ENCODE peak calls at places on chromosomes 2 and 18, in six cellular contexts. S, L, P, G, B and R are unnamed samples.

GRCh38 chr18:46333371-46334199 is 229.4 kb downstream of the HAUS1 start:
- DNase-seq in S (peak; percentile 50), G (peak; percentile 74), L (no peak), P (peak; percentile 47), B (no peak), R (peak; percentile 63)

GRCh38 chr2:178449700-178450573 is 1.0 kb downstream of the PRKRA start:
- DNase-seq in P (no peak), B (peak; percentile 82), L (peak; percentile 9), S (no peak), G (no peak), R (no peak)

GRCh38 chr2:239518286-239519080 is 117.7 kb upstream of the HDAC4 start:
- DNase-seq in P (no peak), G (no peak), B (no peak), S (no peak), L (no peak), R (no peak)

GRCh38 chr2:62775367-62775668 is 69.8 kb downstream of the EHBP1 start:
- DNase-seq in G (no peak), B (no peak), L (no peak), S (no peak), P (no peak), R (no peak)

GRCh38 chr18:41579185-41579584 is 375.8 kb upstream of the PIK3C3 start:
- DNase-seq in L (no peak), P (no peak), G (peak; percentile 30), S (no peak), B (no peak), R (no peak)

GRCh38 chr18:29057703-29058102 is 880.8 kb upstream of the CDH2 start:
- DNase-seq in S (no peak), L (no peak), B (no peak), P (no peak), G (no peak), R (no peak)

GRCh38 chr2:200159366-200159720 is 147.2 kb upstream of the SPATS2L start:
- DNase-seq in S (no peak), B (no peak), G (no peak), P (no peak), L (no peak), R (no peak)

GRCh38 chr2:234235191-234235590 is 184.7 kb downstream of the SPP2 start:
- DNase-seq in L (no peak), S (no peak), P (no peak), G (no peak), B (no peak), R (no peak)

GRCh38 chr18:5582054-5582453 is 38.3 kb upstream of the EPB41L3 start:
- DNase-seq in P (no peak), L (no peak), G (peak; percentile 59), B (no peak), S (no peak), R (no peak)

GRCh38 chr18:48983793-48984437 is 33.1 kb upstream of the SMAD7 start:
- DNase-seq in B (peak; percentile 22), P (peak; percentile 19), G (peak; percentile 70), L (no peak), S (peak; percentile 50), R (no peak)

GRCh38 chr18:46046126-46046525 is 25.9 kb downstream of the PSTPIP2 start:
- DNase-seq in P (no peak), L (no peak), S (no peak), G (no peak), B (no peak), R (no peak)

GRCh38 chr2:69386376-69386775 is 651 bp downstream of the GFPT1 start:
- DNase-seq in S (no peak), L (peak; percentile 19), P (no peak), G (no peak), B (peak; percentile 6), R (no peak)

GRCh38 chr2:233519787-233520611 is 46.6 kb downstream of the USP40 start:
- DNase-seq in L (peak; percentile 15), P (no peak), B (no peak), G (no peak), S (no peak), R (no peak)

GRCh38 chr2:45699032-45699658 is 47.7 kb downstream of the PRKCE start:
- DNase-seq in P (no peak), L (no peak), S (no peak), B (no peak), G (no peak), R (no peak)

GRCh38 chr2:46351388-46352141 is 54.4 kb downstream of the EPAS1 start:
- DNase-seq in S (peak; percentile 92), B (peak; percentile 83), G (no peak), L (no peak), P (no peak), R (no peak)

GRCh38 chr2:229416116-229416694 is 145.1 kb upstream of the PID1 start:
- DNase-seq in G (no peak), P (no peak), S (no peak), B (no peak), L (no peak), R (no peak)

GRCh38 chr2:86293612-86294011 is 43.8 kb downstream of the REEP1 start:
- DNase-seq in S (no peak), L (no peak), P (peak; percentile 69), B (no peak), G (no peak), R (no peak)

GRCh38 chr2:232843860-232844259 is 26.2 kb upstream of the SNORC start:
- DNase-seq in L (no peak), P (no peak), B (no peak), S (no peak), G (peak; percentile 71), R (no peak)

GRCh38 chr18:68676913-68677312 is 38.0 kb downstream of the TMX3 start:
- DNase-seq in L (no peak), P (no peak), G (no peak), B (no peak), S (no peak), R (peak; percentile 41)

GRCh38 chr18:77077836-77078456 is 54.6 kb downstream of the MBP start:
- DNase-seq in S (no peak), L (no peak), B (no peak), P (no peak), G (no peak), R (no peak)

GRCh38 chr2:96536445-96537065 is at the start of gene ARID5A:
- DNase-seq in S (peak; percentile 82), G (peak; percentile 96), P (peak; percentile 72), B (peak; percentile 89), L (peak; percentile 77), R (peak; percentile 85)

GRCh38 chr2:189533274-189534035 is 47.1 kb downstream of the SLC40A1 start:
- DNase-seq in P (no peak), S (no peak), G (no peak), B (no peak), L (no peak), R (no peak)

GRCh38 chr2:121707920-121708361 is 28.7 kb downstream of the NIFK start:
- DNase-seq in L (no peak), B (no peak), P (no peak), S (no peak), G (no peak), R (no peak)